ENCODE peak calls at places on chromosomes 1 and 21, in six cellular contexts. One of them, this sample, is unnamed.

GRCh38 chr1:53062731-53063591 is 948 bp downstream of the PODN start:
- DNase-seq in SK-N-SH: peak; percentile 72
- DNase-seq in GM23338: peak; percentile 65
- DNase-seq in A549: no peak
- DNase-seq in Panc1: no peak
- DNase-seq in HL-60: no peak
- DNase-seq in this sample: no peak

GRCh38 chr1:8625981-8626898 is 191.2 kb downstream of the RERE start:
- DNase-seq in SK-N-SH: no peak
- DNase-seq in A549: no peak
- DNase-seq in Panc1: no peak
- DNase-seq in HL-60: no peak
- DNase-seq in GM23338: no peak
- DNase-seq in this sample: no peak

GRCh38 chr1:110056776-110057175 is 13.7 kb downstream of the ALX3 start:
- DNase-seq in Panc1: no peak
- DNase-seq in HL-60: no peak
- DNase-seq in GM23338: no peak
- DNase-seq in SK-N-SH: no peak
- DNase-seq in A549: no peak
- DNase-seq in this sample: no peak

GRCh38 chr1:170562644-170563338 is 30.8 kb downstream of the GORAB start:
- DNase-seq in HL-60: no peak
- DNase-seq in SK-N-SH: peak; percentile 6
- DNase-seq in GM23338: peak; percentile 76
- DNase-seq in Panc1: no peak
- DNase-seq in A549: peak; percentile 17
- DNase-seq in this sample: peak; percentile 21

GRCh38 chr1:242349636-242350035 is 174.9 kb downstream of the PLD5 start:
- DNase-seq in GM23338: no peak
- DNase-seq in SK-N-SH: no peak
- DNase-seq in Panc1: no peak
- DNase-seq in HL-60: no peak
- DNase-seq in A549: no peak
- DNase-seq in this sample: no peak

GRCh38 chr1:212635141-212635601 is 26.6 kb downstream of the ATF3 start:
- DNase-seq in Panc1: no peak
- DNase-seq in SK-N-SH: no peak
- DNase-seq in A549: no peak
- DNase-seq in HL-60: no peak
- DNase-seq in GM23338: no peak
- DNase-seq in this sample: peak; percentile 13

GRCh38 chr1:2554621-2555387 is 1.4 kb upstream of the TNFRSF14 start:
- DNase-seq in SK-N-SH: peak; percentile 77
- DNase-seq in A549: no peak
- DNase-seq in HL-60: no peak
- DNase-seq in Panc1: no peak
- DNase-seq in GM23338: peak; percentile 46
- DNase-seq in this sample: no peak

GRCh38 chr1:111747282-111747734 is 8.1 kb upstream of the INKA2 start:
- DNase-seq in SK-N-SH: peak; percentile 61
- DNase-seq in HL-60: peak; percentile 64
- DNase-seq in Panc1: no peak
- DNase-seq in GM23338: peak; percentile 97
- DNase-seq in A549: peak; percentile 60
- DNase-seq in this sample: no peak

GRCh38 chr1:147109041-147109440 is 63.2 kb downstream of the PRKAB2 start:
- DNase-seq in SK-N-SH: no peak
- DNase-seq in HL-60: no peak
- DNase-seq in Panc1: no peak
- DNase-seq in GM23338: no peak
- DNase-seq in A549: no peak
- DNase-seq in this sample: peak; percentile 2

GRCh38 chr1:62621907-62622306 is 24.6 kb downstream of the ANGPTL3 start:
- DNase-seq in Panc1: peak; percentile 91
- DNase-seq in A549: peak; percentile 34
- DNase-seq in GM23338: no peak
- DNase-seq in SK-N-SH: no peak
- DNase-seq in HL-60: peak; percentile 69
- DNase-seq in this sample: peak; percentile 60

GRCh38 chr1:22206551-22207125 is 63.7 kb upstream of the WNT4 start:
- DNase-seq in GM23338: no peak
- DNase-seq in HL-60: no peak
- DNase-seq in Panc1: no peak
- DNase-seq in A549: no peak
- DNase-seq in SK-N-SH: no peak
- DNase-seq in this sample: no peak

GRCh38 chr21:42193131-42193671 is 25.7 kb upstream of the ABCG1 start:
- DNase-seq in GM23338: no peak
- DNase-seq in Panc1: no peak
- DNase-seq in SK-N-SH: no peak
- DNase-seq in A549: no peak
- DNase-seq in HL-60: no peak
- DNase-seq in this sample: no peak

GRCh38 chr1:28885472-28885877 is 28.9 kb upstream of the EPB41 start:
- DNase-seq in Panc1: no peak
- DNase-seq in SK-N-SH: no peak
- DNase-seq in A549: no peak
- DNase-seq in HL-60: no peak
- DNase-seq in GM23338: no peak
- DNase-seq in this sample: no peak

GRCh38 chr1:40662151-40662550 is 3.3 kb downstream of the RIMS3 start:
- DNase-seq in A549: no peak
- DNase-seq in GM23338: no peak
- DNase-seq in Panc1: no peak
- DNase-seq in HL-60: no peak
- DNase-seq in SK-N-SH: no peak
- DNase-seq in this sample: no peak

GRCh38 chr21:14981246-14981645 is 83.6 kb downstream of the NRIP1 start:
- DNase-seq in Panc1: no peak
- DNase-seq in HL-60: no peak
- DNase-seq in SK-N-SH: no peak
- DNase-seq in A549: no peak
- DNase-seq in GM23338: no peak
- DNase-seq in this sample: no peak

GRCh38 chr21:45831991-45832740 is 149.4 kb upstream of the COL6A1 start:
- DNase-seq in GM23338: no peak
- DNase-seq in Panc1: no peak
- DNase-seq in A549: no peak
- DNase-seq in SK-N-SH: no peak
- DNase-seq in HL-60: no peak
- DNase-seq in this sample: no peak

GRCh38 chr1:33334081-33334552 is 13.2 kb upstream of the A3GALT2 start:
- DNase-seq in SK-N-SH: no peak
- DNase-seq in A549: no peak
- DNase-seq in HL-60: no peak
- DNase-seq in Panc1: no peak
- DNase-seq in GM23338: no peak
- DNase-seq in this sample: no peak

GRCh38 chr1:166166701-166167394 is at the start of gene FAM78B:
- DNase-seq in Panc1: no peak
- DNase-seq in A549: peak; percentile 68
- DNase-seq in SK-N-SH: peak; percentile 95
- DNase-seq in GM23338: peak; percentile 78
- DNase-seq in HL-60: peak; percentile 47
- DNase-seq in this sample: peak; percentile 36

GRCh38 chr1:236534164-236534651 is 10.4 kb downstream of the LGALS8 start:
- DNase-seq in A549: no peak
- DNase-seq in HL-60: no peak
- DNase-seq in SK-N-SH: no peak
- DNase-seq in GM23338: no peak
- DNase-seq in Panc1: no peak
- DNase-seq in this sample: no peak

GRCh38 chr1:223135176-223135575 is 7.9 kb downstream of the TLR5 start:
- DNase-seq in SK-N-SH: no peak
- DNase-seq in Panc1: no peak
- DNase-seq in HL-60: no peak
- DNase-seq in A549: no peak
- DNase-seq in GM23338: no peak
- DNase-seq in this sample: no peak

GRCh38 chr1:237181731-237182317 is 139.8 kb downstream of the RYR2 start:
- DNase-seq in Panc1: no peak
- DNase-seq in HL-60: no peak
- DNase-seq in A549: no peak
- DNase-seq in GM23338: no peak
- DNase-seq in SK-N-SH: no peak
- DNase-seq in this sample: no peak

DNA sequence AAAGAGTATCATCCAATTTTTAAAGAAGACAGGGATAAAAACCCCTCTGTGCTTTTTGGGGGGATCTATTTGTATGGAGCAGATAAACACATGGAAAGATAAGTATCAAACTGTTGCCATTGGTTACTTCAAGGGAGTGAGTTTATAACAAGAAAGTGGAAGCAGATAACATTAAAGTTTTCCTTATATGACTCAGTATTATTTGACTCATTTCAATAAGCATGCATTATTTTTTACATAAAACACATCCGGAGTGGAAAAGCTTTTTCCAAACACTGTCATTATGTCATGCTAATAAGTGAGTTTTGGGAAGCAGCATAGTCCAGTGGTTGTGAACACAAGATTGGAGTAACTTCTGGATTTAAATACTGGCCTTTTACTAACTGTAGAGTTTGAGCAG is 452.2 kb downstream of the LTN1 start:
- DNase-seq in Panc1: no peak
- DNase-seq in GM23338: no peak
- DNase-seq in A549: no peak
- DNase-seq in HL-60: no peak
- DNase-seq in SK-N-SH: no peak
- DNase-seq in this sample: no peak
- TF ChIP-seq REST in Panc1: no peak
- TF ChIP-seq REST in GM23338: no peak
- TF ChIP-seq REST in A549: no peak
- TF ChIP-seq REST in HL-60: no peak
- TF ChIP-seq REST in SK-N-SH: no peak
- TF ChIP-seq REST in this sample: no peak

DNA sequence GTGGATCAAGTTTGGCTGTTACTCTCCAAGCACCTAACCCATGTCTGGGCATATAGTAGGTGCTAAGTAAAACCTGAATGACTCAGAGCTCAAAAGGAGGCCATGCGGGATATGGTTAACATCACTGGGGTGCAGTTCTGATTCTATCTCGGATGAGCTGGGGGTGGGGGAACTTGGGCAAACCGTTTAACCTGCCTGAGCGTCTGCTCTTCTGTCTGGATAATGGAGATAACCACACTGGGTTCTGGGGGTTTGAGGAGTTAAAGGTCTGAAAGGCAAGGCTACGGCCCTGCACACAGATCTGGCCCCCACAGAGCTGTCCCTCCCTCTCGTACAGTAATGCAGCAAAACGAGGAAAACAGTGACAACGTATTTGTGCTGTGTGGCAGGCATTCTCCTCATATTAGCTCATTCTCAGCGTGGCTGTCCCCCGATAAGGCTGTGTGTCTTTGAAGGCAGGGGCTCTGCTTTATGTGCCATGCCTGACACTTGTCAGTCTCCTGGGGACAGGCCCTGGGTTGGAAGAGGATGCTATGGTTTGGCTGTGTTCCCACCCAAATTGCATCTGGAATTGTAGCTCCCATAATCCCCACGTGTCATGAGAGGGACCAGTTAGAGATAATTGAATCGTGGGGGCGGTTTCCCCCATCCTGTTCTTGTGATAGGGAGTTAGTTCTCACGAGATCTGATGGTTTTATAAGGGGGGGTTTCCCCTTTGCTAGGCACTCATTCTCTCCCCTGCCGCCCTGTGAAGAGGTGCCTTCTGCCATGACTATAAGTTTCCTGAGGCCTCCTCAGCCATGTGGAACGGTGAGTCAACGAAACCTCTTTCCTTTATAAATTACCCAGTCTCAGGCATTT is 6.8 kb upstream of the ALDH4A1 start:
- DNase-seq in A549: no peak
- DNase-seq in GM23338: no peak
- DNase-seq in Panc1: no peak
- DNase-seq in SK-N-SH: no peak
- DNase-seq in HL-60: no peak
- DNase-seq in this sample: no peak
- TF ChIP-seq REST in A549: no peak
- TF ChIP-seq REST in GM23338: no peak
- TF ChIP-seq REST in Panc1: no peak
- TF ChIP-seq REST in SK-N-SH: no peak
- TF ChIP-seq REST in HL-60: no peak
- TF ChIP-seq REST in this sample: no peak

GRCh38 chr1:25484533-25484932 is 53.8 kb downstream of the MACO1 start:
- DNase-seq in SK-N-SH: no peak
- DNase-seq in A549: no peak
- DNase-seq in HL-60: no peak
- DNase-seq in GM23338: no peak
- DNase-seq in Panc1: no peak
- DNase-seq in this sample: no peak

GRCh38 chr1:25486602-25487001 is 55.9 kb downstream of the MACO1 start:
- DNase-seq in A549: no peak
- DNase-seq in HL-60: no peak
- DNase-seq in Panc1: no peak
- DNase-seq in GM23338: peak; percentile 73
- DNase-seq in SK-N-SH: no peak
- DNase-seq in this sample: no peak

GRCh38 chr1:25484096-25484495 is 53.4 kb downstream of the MACO1 start:
- DNase-seq in HL-60: no peak
- DNase-seq in Panc1: no peak
- DNase-seq in SK-N-SH: no peak
- DNase-seq in A549: no peak
- DNase-seq in GM23338: peak; percentile 24
- DNase-seq in this sample: no peak

GRCh38 chr1:25485536-25486235 is 55.0 kb downstream of the MACO1 start:
- DNase-seq in HL-60: no peak
- DNase-seq in SK-N-SH: no peak
- DNase-seq in Panc1: no peak
- DNase-seq in GM23338: no peak
- DNase-seq in A549: no peak
- DNase-seq in this sample: no peak

GRCh38 chr1:25487628-25488027 is 55.8 kb upstream of the LDLRAP1 start:
- DNase-seq in HL-60: no peak
- DNase-seq in GM23338: peak; percentile 58
- DNase-seq in A549: no peak
- DNase-seq in Panc1: no peak
- DNase-seq in SK-N-SH: peak; percentile 37
- DNase-seq in this sample: no peak
- TF ChIP-seq REST in HL-60: no peak
- TF ChIP-seq REST in GM23338: no peak
- TF ChIP-seq REST in A549: no peak
- TF ChIP-seq REST in Panc1: no peak
- TF ChIP-seq REST in SK-N-SH: no peak
- TF ChIP-seq REST in this sample: no peak

GRCh38 chr1:245835386-245835785 is 671.7 kb downstream of the SMYD3 start:
- DNase-seq in A549: no peak
- DNase-seq in SK-N-SH: no peak
- DNase-seq in HL-60: no peak
- DNase-seq in Panc1: no peak
- DNase-seq in GM23338: no peak
- DNase-seq in this sample: no peak

GRCh38 chr1:245840971-245841370 is 666.1 kb downstream of the SMYD3 start:
- DNase-seq in SK-N-SH: no peak
- DNase-seq in Panc1: no peak
- DNase-seq in A549: no peak
- DNase-seq in HL-60: no peak
- DNase-seq in GM23338: no peak
- DNase-seq in this sample: no peak

GRCh38 chr1:245842106-245842505 is 665.0 kb downstream of the SMYD3 start:
- DNase-seq in Panc1: no peak
- DNase-seq in SK-N-SH: no peak
- DNase-seq in GM23338: no peak
- DNase-seq in HL-60: no peak
- DNase-seq in A549: no peak
- DNase-seq in this sample: no peak

GRCh38 chr1:245843101-245843500 is 664.0 kb downstream of the SMYD3 start:
- DNase-seq in SK-N-SH: no peak
- DNase-seq in HL-60: no peak
- DNase-seq in Panc1: no peak
- DNase-seq in A549: no peak
- DNase-seq in GM23338: no peak
- DNase-seq in this sample: no peak

GRCh38 chr1:245837741-245838140 is 669.3 kb downstream of the SMYD3 start:
- DNase-seq in SK-N-SH: no peak
- DNase-seq in GM23338: no peak
- DNase-seq in A549: no peak
- DNase-seq in Panc1: no peak
- DNase-seq in HL-60: no peak
- DNase-seq in this sample: no peak
- TF ChIP-seq REST in SK-N-SH: no peak
- TF ChIP-seq REST in GM23338: no peak
- TF ChIP-seq REST in A549: no peak
- TF ChIP-seq REST in Panc1: no peak
- TF ChIP-seq REST in HL-60: no peak
- TF ChIP-seq REST in this sample: no peak